ENCODE peak calls at places on chromosomes 4 and X, in seven cellular contexts. One of them, this sample, is unnamed.

GRCh38 chr4:129064717-129065116 is 28.6 kb downstream of the SCLT1 start:
- DNase-seq in HCT116: no peak
- DNase-seq in HL-60: no peak
- DNase-seq in HepG2: no peak
- DNase-seq in upper lobe of left lung: no peak
- DNase-seq in stomach: no peak
- DNase-seq in transverse colon: no peak
- DNase-seq in this sample: no peak

GRCh38 chr4:167031534-167032156 is 202.6 kb downstream of the SPOCK3 start:
- DNase-seq in stomach: no peak
- DNase-seq in HL-60: no peak
- DNase-seq in upper lobe of left lung: no peak
- DNase-seq in HCT116: no peak
- DNase-seq in HepG2: no peak
- DNase-seq in transverse colon: no peak
- DNase-seq in this sample: no peak

GRCh38 chr4:169220446-169220845 is 50.3 kb downstream of the SH3RF1 start:
- DNase-seq in upper lobe of left lung: no peak
- DNase-seq in HL-60: no peak
- DNase-seq in stomach: no peak
- DNase-seq in HepG2: peak
- DNase-seq in HCT116: no peak
- DNase-seq in transverse colon: no peak
- DNase-seq in this sample: no peak

GRCh38 chr4:107794001-107794400 is 30.7 kb upstream of the SGMS2 start:
- DNase-seq in upper lobe of left lung: no peak
- DNase-seq in stomach: no peak
- DNase-seq in HCT116: no peak
- DNase-seq in transverse colon: peak
- DNase-seq in HL-60: no peak
- DNase-seq in HepG2: no peak
- DNase-seq in this sample: no peak

GRCh38 chr4:156335721-156336120 is 382.1 kb upstream of the CTSO start:
- DNase-seq in HepG2: no peak
- DNase-seq in transverse colon: no peak
- DNase-seq in upper lobe of left lung: no peak
- DNase-seq in HL-60: no peak
- DNase-seq in stomach: no peak
- DNase-seq in HCT116: no peak
- DNase-seq in this sample: no peak

GRCh38 chr4:151260526-151260925 is 16.4 kb upstream of the PRSS48 start:
- DNase-seq in upper lobe of left lung: no peak
- DNase-seq in HCT116: no peak
- DNase-seq in transverse colon: no peak
- DNase-seq in stomach: no peak
- DNase-seq in HepG2: no peak
- DNase-seq in HL-60: no peak
- DNase-seq in this sample: no peak

GRCh38 chr4:156898373-156899117 is 73.1 kb downstream of the PDGFC start:
- DNase-seq in HL-60: peak
- DNase-seq in transverse colon: no peak
- DNase-seq in HepG2: peak
- DNase-seq in HCT116: no peak
- DNase-seq in upper lobe of left lung: no peak
- DNase-seq in stomach: no peak
- DNase-seq in this sample: no peak

GRCh38 chr4:151205722-151206121 is 71.2 kb upstream of the PRSS48 start:
- DNase-seq in upper lobe of left lung: no peak
- DNase-seq in transverse colon: no peak
- DNase-seq in HepG2: no peak
- DNase-seq in stomach: no peak
- DNase-seq in HCT116: no peak
- DNase-seq in HL-60: no peak
- DNase-seq in this sample: no peak

GRCh38 chr4:102726068-102726467 is 34.7 kb downstream of the MANBA start:
- DNase-seq in stomach: no peak
- DNase-seq in HepG2: no peak
- DNase-seq in HCT116: no peak
- DNase-seq in upper lobe of left lung: no peak
- DNase-seq in HL-60: no peak
- DNase-seq in transverse colon: no peak
- DNase-seq in this sample: no peak

DNA sequence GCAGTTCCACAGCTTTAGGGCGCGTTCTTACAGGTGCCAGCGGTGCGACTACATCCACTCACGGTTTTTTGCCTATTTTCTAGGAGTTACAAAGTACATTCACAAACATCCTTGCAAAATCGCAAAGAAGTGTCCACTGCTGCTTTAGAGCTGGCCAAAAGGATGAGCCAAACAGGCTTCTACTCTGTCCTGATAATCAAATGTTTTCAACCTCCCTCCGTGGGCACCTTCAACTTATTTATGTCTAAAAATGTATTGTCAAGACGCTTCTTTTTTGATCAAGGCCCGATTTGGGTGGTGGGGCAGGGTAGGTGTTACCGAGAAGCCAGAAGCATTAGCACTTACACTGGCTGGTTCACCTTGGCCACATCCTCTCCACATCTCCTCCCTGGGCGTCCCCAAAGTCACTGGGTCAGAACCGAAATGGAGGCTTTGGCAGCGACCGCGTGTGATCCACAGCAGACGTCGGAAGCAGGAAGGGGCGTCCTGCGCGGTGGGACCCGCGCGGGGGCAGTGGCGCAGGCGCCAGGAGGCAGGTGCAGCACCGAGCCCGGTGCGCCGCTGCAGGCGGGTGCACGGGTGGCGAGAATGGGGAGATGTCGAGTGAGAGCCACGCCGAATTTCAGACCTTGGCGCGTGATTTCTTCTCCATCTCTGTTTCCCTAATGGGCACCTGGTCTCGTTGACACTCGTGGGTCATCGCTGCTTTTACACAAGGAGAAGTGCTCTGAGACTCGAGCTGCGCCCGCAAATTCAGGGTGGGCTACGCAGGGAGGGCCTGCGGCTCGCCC is 16.9 kb downstream of the NKX3-2 start:
- DNase-seq in HCT116: no peak
- DNase-seq in stomach: no peak
- DNase-seq in HepG2: no peak
- DNase-seq in transverse colon: no peak
- DNase-seq in HL-60: no peak
- DNase-seq in upper lobe of left lung: no peak
- DNase-seq in this sample: no peak
- TF ChIP-seq POLR2AphosphoS5 in HCT116: no peak
- TF ChIP-seq POLR2AphosphoS5 in stomach: no peak
- TF ChIP-seq POLR2AphosphoS5 in HepG2: no peak
- TF ChIP-seq POLR2AphosphoS5 in transverse colon: no peak
- TF ChIP-seq POLR2AphosphoS5 in HL-60: no peak
- TF ChIP-seq POLR2AphosphoS5 in upper lobe of left lung: no peak
- TF ChIP-seq POLR2AphosphoS5 in this sample: no peak

GRCh38 chr4:63841266-63841665 is 568.0 kb downstream of the TECRL start:
- DNase-seq in HCT116: no peak
- DNase-seq in stomach: no peak
- DNase-seq in upper lobe of left lung: no peak
- DNase-seq in HepG2: no peak
- DNase-seq in HL-60: no peak
- DNase-seq in transverse colon: no peak
- DNase-seq in this sample: no peak
- TF ChIP-seq POLR2AphosphoS5 in HCT116: no peak
- TF ChIP-seq POLR2AphosphoS5 in stomach: no peak
- TF ChIP-seq POLR2AphosphoS5 in upper lobe of left lung: no peak
- TF ChIP-seq POLR2AphosphoS5 in HepG2: no peak
- TF ChIP-seq POLR2AphosphoS5 in HL-60: no peak
- TF ChIP-seq POLR2AphosphoS5 in transverse colon: no peak
- TF ChIP-seq POLR2AphosphoS5 in this sample: no peak

GRCh38 chr4:54971474-54971950 is 153.9 kb downstream of the KDR start:
- DNase-seq in upper lobe of left lung: no peak
- DNase-seq in HCT116: peak
- DNase-seq in HL-60: peak
- DNase-seq in transverse colon: no peak
- DNase-seq in HepG2: peak
- DNase-seq in stomach: no peak
- DNase-seq in this sample: no peak

GRCh38 chr4:54961357-54961975 is 163.9 kb downstream of the KDR start:
- DNase-seq in stomach: no peak
- DNase-seq in HCT116: peak
- DNase-seq in transverse colon: no peak
- DNase-seq in HepG2: no peak
- DNase-seq in upper lobe of left lung: no peak
- DNase-seq in HL-60: peak
- DNase-seq in this sample: no peak

DNA sequence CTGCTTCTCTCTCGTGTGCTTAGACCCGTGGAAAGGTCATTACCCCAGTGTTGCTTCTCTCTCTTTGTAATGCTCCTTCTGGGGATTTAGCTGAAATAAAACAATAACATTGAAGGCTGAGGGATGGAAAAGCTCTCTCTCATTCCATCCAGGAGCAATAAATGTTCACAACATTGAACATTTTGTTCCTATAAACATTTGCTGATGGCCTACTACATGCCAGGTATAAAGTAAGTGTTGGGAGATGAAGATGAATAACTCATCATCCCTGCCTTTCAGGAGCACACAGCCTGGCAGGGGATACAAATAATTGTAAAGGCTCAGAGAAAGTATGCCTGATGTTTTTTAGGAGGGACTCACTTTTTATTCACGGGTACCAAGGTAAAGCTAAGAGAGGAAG is 158.1 kb downstream of the KDR start:
- DNase-seq in HepG2: no peak
- DNase-seq in stomach: no peak
- DNase-seq in HL-60: no peak
- DNase-seq in transverse colon: no peak
- DNase-seq in upper lobe of left lung: no peak
- DNase-seq in HCT116: no peak
- DNase-seq in this sample: no peak
- TF ChIP-seq POLR2AphosphoS5 in HepG2: no peak
- TF ChIP-seq POLR2AphosphoS5 in stomach: no peak
- TF ChIP-seq POLR2AphosphoS5 in HL-60: no peak
- TF ChIP-seq POLR2AphosphoS5 in transverse colon: no peak
- TF ChIP-seq POLR2AphosphoS5 in upper lobe of left lung: no peak
- TF ChIP-seq POLR2AphosphoS5 in HCT116: no peak
- TF ChIP-seq POLR2AphosphoS5 in this sample: no peak

GRCh38 chrX:40174594-40175415 is 77.0 kb upstream of the BCOR start:
- DNase-seq in HepG2: peak
- DNase-seq in HL-60: peak
- DNase-seq in HCT116: no peak
- DNase-seq in upper lobe of left lung: no peak
- DNase-seq in stomach: peak
- DNase-seq in transverse colon: peak
- DNase-seq in this sample: peak

GRCh38 chrX:40176979-40177430 is 79.2 kb upstream of the BCOR start:
- DNase-seq in upper lobe of left lung: no peak
- DNase-seq in stomach: no peak
- DNase-seq in HCT116: no peak
- DNase-seq in HL-60: peak
- DNase-seq in HepG2: peak
- DNase-seq in transverse colon: no peak
- DNase-seq in this sample: no peak

GRCh38 chrX:40175416-40176255 is 77.9 kb upstream of the BCOR start:
- DNase-seq in upper lobe of left lung: peak
- DNase-seq in stomach: peak
- DNase-seq in transverse colon: peak
- DNase-seq in HL-60: peak
- DNase-seq in HepG2: peak
- DNase-seq in HCT116: no peak
- DNase-seq in this sample: no peak

GRCh38 chrX:40177489-40177888 is 79.7 kb upstream of the BCOR start:
- DNase-seq in transverse colon: no peak
- DNase-seq in HCT116: no peak
- DNase-seq in upper lobe of left lung: no peak
- DNase-seq in HepG2: no peak
- DNase-seq in stomach: no peak
- DNase-seq in HL-60: no peak
- DNase-seq in this sample: no peak

GRCh38 chrX:40176256-40176978 is 78.7 kb upstream of the BCOR start:
- DNase-seq in stomach: peak
- DNase-seq in HepG2: peak
- DNase-seq in HCT116: no peak
- DNase-seq in transverse colon: peak
- DNase-seq in upper lobe of left lung: peak
- DNase-seq in HL-60: peak
- DNase-seq in this sample: no peak
- TF ChIP-seq POLR2AphosphoS5 in stomach: no peak
- TF ChIP-seq POLR2AphosphoS5 in HepG2: no peak
- TF ChIP-seq POLR2AphosphoS5 in HCT116: peak
- TF ChIP-seq POLR2AphosphoS5 in transverse colon: no peak
- TF ChIP-seq POLR2AphosphoS5 in upper lobe of left lung: peak
- TF ChIP-seq POLR2AphosphoS5 in HL-60: no peak
- TF ChIP-seq POLR2AphosphoS5 in this sample: no peak

DNA sequence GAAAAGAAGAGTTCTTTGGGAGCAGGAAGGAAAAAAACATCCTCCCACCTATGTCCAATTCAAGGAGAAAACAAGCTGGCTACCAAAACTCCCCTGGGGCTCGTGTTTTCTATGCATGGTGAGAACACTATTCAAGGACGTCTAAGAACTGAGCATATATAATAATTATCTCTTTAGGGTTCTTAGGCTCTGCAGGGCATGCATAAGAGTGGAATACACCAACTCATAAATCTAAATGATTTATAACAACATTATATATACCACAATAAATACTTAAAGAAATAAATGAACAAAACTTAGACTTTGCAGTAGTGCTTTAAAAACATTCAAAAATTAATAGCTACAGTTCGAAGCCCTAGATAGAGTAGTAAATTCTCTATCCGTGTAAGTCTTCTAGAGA is 19.5 kb upstream of the TMEM154 start:
- DNase-seq in upper lobe of left lung: no peak
- DNase-seq in HepG2: no peak
- DNase-seq in transverse colon: no peak
- DNase-seq in stomach: no peak
- DNase-seq in HL-60: no peak
- DNase-seq in HCT116: no peak
- DNase-seq in this sample: no peak
- TF ChIP-seq POLR2AphosphoS5 in upper lobe of left lung: no peak
- TF ChIP-seq POLR2AphosphoS5 in HepG2: no peak
- TF ChIP-seq POLR2AphosphoS5 in transverse colon: no peak
- TF ChIP-seq POLR2AphosphoS5 in stomach: no peak
- TF ChIP-seq POLR2AphosphoS5 in HL-60: no peak
- TF ChIP-seq POLR2AphosphoS5 in HCT116: no peak
- TF ChIP-seq POLR2AphosphoS5 in this sample: no peak

GRCh38 chrX:153954618-153955450 is 10.4 kb upstream of the RENBP start:
- DNase-seq in HepG2: no peak
- DNase-seq in HL-60: no peak
- DNase-seq in HCT116: no peak
- DNase-seq in upper lobe of left lung: no peak
- DNase-seq in transverse colon: no peak
- DNase-seq in stomach: no peak
- DNase-seq in this sample: no peak

GRCh38 chrX:153953892-153954617 is 9.6 kb upstream of the RENBP start:
- DNase-seq in upper lobe of left lung: no peak
- DNase-seq in HCT116: no peak
- DNase-seq in HepG2: no peak
- DNase-seq in stomach: no peak
- DNase-seq in HL-60: no peak
- DNase-seq in transverse colon: no peak
- DNase-seq in this sample: no peak

GRCh38 chrX:153952373-153953026 is 8.1 kb upstream of the RENBP start:
- DNase-seq in upper lobe of left lung: no peak
- DNase-seq in stomach: no peak
- DNase-seq in HCT116: no peak
- DNase-seq in transverse colon: no peak
- DNase-seq in HL-60: no peak
- DNase-seq in HepG2: no peak
- DNase-seq in this sample: no peak

GRCh38 chrX:153951683-153952372 is 7.4 kb upstream of the RENBP start:
- DNase-seq in upper lobe of left lung: no peak
- DNase-seq in stomach: no peak
- DNase-seq in transverse colon: no peak
- DNase-seq in HCT116: no peak
- DNase-seq in HL-60: no peak
- DNase-seq in HepG2: no peak
- DNase-seq in this sample: no peak

GRCh38 chrX:153953342-153953830 is 8.9 kb upstream of the RENBP start:
- DNase-seq in HL-60: no peak
- DNase-seq in upper lobe of left lung: peak
- DNase-seq in transverse colon: peak
- DNase-seq in HCT116: no peak
- DNase-seq in stomach: peak
- DNase-seq in HepG2: peak
- DNase-seq in this sample: no peak
- TF ChIP-seq POLR2AphosphoS5 in HL-60: no peak
- TF ChIP-seq POLR2AphosphoS5 in upper lobe of left lung: peak
- TF ChIP-seq POLR2AphosphoS5 in transverse colon: peak
- TF ChIP-seq POLR2AphosphoS5 in HCT116: no peak
- TF ChIP-seq POLR2AphosphoS5 in stomach: peak
- TF ChIP-seq POLR2AphosphoS5 in HepG2: no peak
- TF ChIP-seq POLR2AphosphoS5 in this sample: peak

This sample was measured in suprapubic skin.